ENCODE peak calls at places on chromosomes 11 and 22, in ten cellular contexts. One of them, this sample, is unnamed.

GRCh38 chr11:115990004-115990447 is 485.8 kb upstream of the CADM1 start:
- DNase-seq in cardiac muscle cell: no peak
- DNase-seq in RWPE2: no peak
- DNase-seq in HCT116: no peak
- DNase-seq in epithelial cell of esophagus: no peak
- DNase-seq in colonic mucosa: no peak
- DNase-seq in AG10803: no peak
- DNase-seq in tibial artery: no peak
- DNase-seq in naive thymus-derived CD4-positive, alpha-beta T cell: no peak
- DNase-seq in A549: peak
- DNase-seq in this sample: no peak

GRCh38 chr22:38414009-38414395 is 41.0 kb downstream of the KCNJ4 start:
- DNase-seq in cardiac muscle cell: no peak
- DNase-seq in RWPE2: peak
- DNase-seq in HCT116: no peak
- DNase-seq in epithelial cell of esophagus: no peak
- DNase-seq in colonic mucosa: no peak
- DNase-seq in AG10803: no peak
- DNase-seq in tibial artery: no peak
- DNase-seq in naive thymus-derived CD4-positive, alpha-beta T cell: no peak
- DNase-seq in A549: no peak
- DNase-seq in this sample: no peak

GRCh38 chr11:114989536-114989935 is 311.2 kb downstream of the NXPE2 start:
- DNase-seq in cardiac muscle cell: no peak
- DNase-seq in RWPE2: no peak
- DNase-seq in HCT116: no peak
- DNase-seq in epithelial cell of esophagus: no peak
- DNase-seq in colonic mucosa: no peak
- DNase-seq in AG10803: no peak
- DNase-seq in tibial artery: no peak
- DNase-seq in naive thymus-derived CD4-positive, alpha-beta T cell: no peak
- DNase-seq in A549: no peak
- DNase-seq in this sample: no peak

GRCh38 chr11:95502522-95502921 is 271.5 kb upstream of the SESN3 start:
- DNase-seq in cardiac muscle cell: no peak
- DNase-seq in RWPE2: no peak
- DNase-seq in HCT116: no peak
- DNase-seq in epithelial cell of esophagus: no peak
- DNase-seq in colonic mucosa: no peak
- DNase-seq in AG10803: no peak
- DNase-seq in tibial artery: no peak
- DNase-seq in naive thymus-derived CD4-positive, alpha-beta T cell: no peak
- DNase-seq in A549: no peak
- DNase-seq in this sample: no peak

GRCh38 chr11:33329705-33330329 is 72.6 kb downstream of the HIPK3 start:
- DNase-seq in cardiac muscle cell: peak
- DNase-seq in RWPE2: no peak
- DNase-seq in HCT116: peak
- DNase-seq in epithelial cell of esophagus: peak
- DNase-seq in colonic mucosa: peak
- DNase-seq in AG10803: peak
- DNase-seq in tibial artery: no peak
- DNase-seq in naive thymus-derived CD4-positive, alpha-beta T cell: peak
- DNase-seq in A549: peak
- DNase-seq in this sample: peak

GRCh38 chr11:32949739-32950138 is 57.1 kb downstream of the QSER1 start:
- DNase-seq in cardiac muscle cell: no peak
- DNase-seq in RWPE2: no peak
- DNase-seq in HCT116: no peak
- DNase-seq in epithelial cell of esophagus: no peak
- DNase-seq in colonic mucosa: no peak
- DNase-seq in AG10803: no peak
- DNase-seq in tibial artery: no peak
- DNase-seq in naive thymus-derived CD4-positive, alpha-beta T cell: no peak
- DNase-seq in A549: no peak
- DNase-seq in this sample: no peak

GRCh38 chr11:877565-877964 is 33.0 kb downstream of the CHID1 start:
- DNase-seq in cardiac muscle cell: no peak
- DNase-seq in RWPE2: no peak
- DNase-seq in HCT116: peak
- DNase-seq in epithelial cell of esophagus: peak
- DNase-seq in colonic mucosa: no peak
- DNase-seq in AG10803: no peak
- DNase-seq in tibial artery: no peak
- DNase-seq in naive thymus-derived CD4-positive, alpha-beta T cell: no peak
- DNase-seq in A549: peak
- DNase-seq in this sample: no peak

GRCh38 chr22:36334838-36335603 is 52.7 kb downstream of the MYH9 start:
- DNase-seq in cardiac muscle cell: peak
- DNase-seq in RWPE2: peak
- DNase-seq in HCT116: no peak
- DNase-seq in epithelial cell of esophagus: peak
- DNase-seq in colonic mucosa: no peak
- DNase-seq in AG10803: peak
- DNase-seq in tibial artery: no peak
- DNase-seq in naive thymus-derived CD4-positive, alpha-beta T cell: no peak
- DNase-seq in A549: no peak
- DNase-seq in this sample: peak

GRCh38 chr11:95301497-95301896 is 70.5 kb upstream of the SESN3 start:
- DNase-seq in cardiac muscle cell: no peak
- DNase-seq in RWPE2: no peak
- DNase-seq in HCT116: no peak
- DNase-seq in epithelial cell of esophagus: no peak
- DNase-seq in colonic mucosa: no peak
- DNase-seq in AG10803: peak
- DNase-seq in tibial artery: no peak
- DNase-seq in naive thymus-derived CD4-positive, alpha-beta T cell: no peak
- DNase-seq in A549: no peak
- DNase-seq in this sample: no peak

GRCh38 chr22:33873186-33873585 is 47.1 kb downstream of the LARGE1 start:
- DNase-seq in cardiac muscle cell: no peak
- DNase-seq in RWPE2: no peak
- DNase-seq in HCT116: no peak
- DNase-seq in epithelial cell of esophagus: no peak
- DNase-seq in colonic mucosa: no peak
- DNase-seq in AG10803: peak
- DNase-seq in tibial artery: no peak
- DNase-seq in naive thymus-derived CD4-positive, alpha-beta T cell: no peak
- DNase-seq in A549: no peak
- DNase-seq in this sample: no peak

GRCh38 chr11:126578021-126578420 is 222.5 kb downstream of the ST3GAL4 start:
- DNase-seq in cardiac muscle cell: no peak
- DNase-seq in RWPE2: no peak
- DNase-seq in HCT116: no peak
- DNase-seq in epithelial cell of esophagus: no peak
- DNase-seq in colonic mucosa: no peak
- DNase-seq in AG10803: no peak
- DNase-seq in tibial artery: no peak
- DNase-seq in naive thymus-derived CD4-positive, alpha-beta T cell: no peak
- DNase-seq in A549: no peak
- DNase-seq in this sample: no peak

GRCh38 chr11:32527191-32527590 is 56.4 kb upstream of the EIF3M start:
- DNase-seq in cardiac muscle cell: peak
- DNase-seq in RWPE2: no peak
- DNase-seq in HCT116: no peak
- DNase-seq in epithelial cell of esophagus: no peak
- DNase-seq in colonic mucosa: no peak
- DNase-seq in AG10803: no peak
- DNase-seq in tibial artery: no peak
- DNase-seq in naive thymus-derived CD4-positive, alpha-beta T cell: no peak
- DNase-seq in A549: no peak
- DNase-seq in this sample: no peak

GRCh38 chr11:17694711-17695110 is 24.7 kb upstream of the MYOD1 start:
- DNase-seq in cardiac muscle cell: no peak
- DNase-seq in RWPE2: no peak
- DNase-seq in HCT116: no peak
- DNase-seq in epithelial cell of esophagus: no peak
- DNase-seq in colonic mucosa: no peak
- DNase-seq in AG10803: no peak
- DNase-seq in tibial artery: no peak
- DNase-seq in naive thymus-derived CD4-positive, alpha-beta T cell: no peak
- DNase-seq in A549: no peak
- DNase-seq in this sample: no peak

DNA sequence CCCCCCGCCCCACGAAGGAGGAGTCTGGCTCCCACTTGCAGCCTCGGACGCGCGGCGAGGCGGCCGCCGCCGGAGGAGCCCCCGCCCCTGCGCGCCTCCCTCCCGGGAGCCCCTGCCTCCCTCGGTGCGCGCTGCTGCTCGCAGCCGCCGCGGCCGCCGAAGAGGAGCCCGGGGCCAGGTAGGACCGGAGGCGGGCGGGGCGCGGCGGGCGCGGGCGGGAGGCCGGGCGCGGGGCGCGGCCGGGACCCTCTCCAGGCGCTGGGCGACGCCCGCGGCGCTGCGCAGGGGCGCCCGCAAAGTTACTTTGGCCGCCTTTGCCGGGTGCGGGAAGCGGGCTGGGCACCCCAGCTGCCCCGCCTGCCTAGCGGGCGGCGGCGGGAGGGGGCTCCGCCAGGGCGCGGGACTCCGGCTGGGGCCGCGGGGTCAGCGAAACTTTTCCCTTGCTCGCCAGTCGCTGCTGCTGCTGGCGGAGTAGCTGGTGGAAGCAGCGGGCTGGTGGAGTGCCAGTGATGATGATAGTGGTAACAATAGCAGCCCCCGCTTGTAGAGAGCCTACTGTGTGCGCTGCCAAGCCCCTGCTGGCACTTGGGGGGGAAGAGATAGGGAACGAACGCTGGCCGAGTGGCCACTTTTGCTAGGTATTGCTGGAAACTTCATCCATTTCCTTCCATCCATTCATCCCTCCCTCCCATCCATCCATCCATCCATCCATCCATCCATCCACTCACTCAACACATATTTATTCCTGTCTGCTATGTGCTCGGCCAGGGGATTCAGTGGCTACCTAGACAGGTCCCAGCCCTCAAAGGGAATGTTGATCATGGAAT is at the start of gene MPPED1:
- DNase-seq in cardiac muscle cell: no peak
- DNase-seq in RWPE2: no peak
- DNase-seq in HCT116: no peak
- DNase-seq in epithelial cell of esophagus: no peak
- DNase-seq in colonic mucosa: no peak
- DNase-seq in AG10803: no peak
- DNase-seq in tibial artery: no peak
- DNase-seq in naive thymus-derived CD4-positive, alpha-beta T cell: no peak
- DNase-seq in A549: no peak
- DNase-seq in this sample: no peak
- H3K4me3 ChIP-seq in cardiac muscle cell: peak
- H3K4me3 ChIP-seq in RWPE2: no peak
- H3K4me3 ChIP-seq in HCT116: no peak
- H3K4me3 ChIP-seq in epithelial cell of esophagus: no peak
- H3K4me3 ChIP-seq in colonic mucosa: no peak
- H3K4me3 ChIP-seq in AG10803: no peak
- H3K4me3 ChIP-seq in tibial artery: no peak
- H3K4me3 ChIP-seq in naive thymus-derived CD4-positive, alpha-beta T cell: no peak
- H3K4me3 ChIP-seq in A549: peak
- H3K4me3 ChIP-seq in this sample: no peak

DNA sequence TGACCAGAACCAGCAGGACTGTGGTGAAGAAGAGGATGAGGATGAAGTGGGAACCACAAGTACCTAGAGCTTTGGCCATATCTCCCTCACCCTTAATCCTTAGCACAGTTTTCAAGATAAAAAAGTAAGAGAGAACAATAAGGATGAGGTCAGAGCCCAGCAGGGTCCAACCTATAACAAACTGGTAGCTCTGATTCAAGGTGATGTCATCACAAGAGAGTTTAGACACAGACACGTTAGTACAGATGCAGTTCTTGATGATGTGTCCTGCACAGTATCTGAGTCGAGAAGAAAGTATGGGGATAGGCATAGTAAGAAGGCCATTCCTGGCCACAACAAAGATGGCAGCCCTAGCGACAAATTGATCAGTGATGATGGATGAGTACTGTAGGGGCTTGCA is 586 bp downstream of the OR56A5 start:
- DNase-seq in cardiac muscle cell: no peak
- DNase-seq in RWPE2: no peak
- DNase-seq in HCT116: no peak
- DNase-seq in epithelial cell of esophagus: peak
- DNase-seq in colonic mucosa: no peak
- DNase-seq in AG10803: no peak
- DNase-seq in tibial artery: no peak
- DNase-seq in naive thymus-derived CD4-positive, alpha-beta T cell: no peak
- DNase-seq in A549: no peak
- DNase-seq in this sample: no peak
- H3K4me3 ChIP-seq in cardiac muscle cell: no peak
- H3K4me3 ChIP-seq in RWPE2: no peak
- H3K4me3 ChIP-seq in HCT116: no peak
- H3K4me3 ChIP-seq in epithelial cell of esophagus: no peak
- H3K4me3 ChIP-seq in colonic mucosa: no peak
- H3K4me3 ChIP-seq in AG10803: no peak
- H3K4me3 ChIP-seq in tibial artery: no peak
- H3K4me3 ChIP-seq in naive thymus-derived CD4-positive, alpha-beta T cell: no peak
- H3K4me3 ChIP-seq in A549: no peak
- H3K4me3 ChIP-seq in this sample: no peak

DNA sequence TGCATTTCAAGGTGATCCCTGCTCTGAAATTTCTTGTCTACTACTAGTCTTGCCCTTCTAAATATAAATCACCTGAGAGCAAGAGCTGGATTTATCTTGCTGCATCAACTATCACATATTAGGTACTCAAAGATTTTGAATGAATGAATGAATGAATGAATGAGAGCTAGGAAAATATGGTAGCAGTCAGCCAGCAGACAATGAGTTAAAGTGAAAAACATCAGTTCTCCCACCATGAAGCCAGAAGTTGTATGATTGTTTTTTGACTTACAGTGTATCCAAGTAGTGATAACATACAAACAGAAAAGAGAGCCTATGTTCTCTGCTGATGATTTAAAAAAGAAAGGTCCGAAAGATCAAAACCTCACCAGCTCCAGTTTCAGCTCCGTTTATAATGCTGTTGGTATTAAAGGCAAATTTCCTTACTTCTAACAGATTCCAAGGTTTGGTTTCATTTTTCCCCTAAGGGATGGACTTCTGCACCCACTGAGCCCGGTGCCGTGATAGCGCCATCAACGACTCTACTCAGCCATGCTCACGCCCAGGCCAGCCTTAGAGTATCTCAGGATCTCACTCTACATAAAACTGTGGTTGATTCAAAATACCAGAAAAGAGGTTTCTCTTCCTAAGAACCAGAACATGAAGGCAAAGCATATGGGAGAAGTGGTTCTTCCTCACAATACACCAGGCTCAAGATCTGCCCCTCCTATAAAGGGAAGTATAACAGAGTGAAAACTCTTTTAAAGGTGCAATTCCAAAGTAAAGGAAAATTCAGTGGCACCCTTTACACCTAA is 92.0 kb downstream of the SGSM3 start:
- DNase-seq in cardiac muscle cell: no peak
- DNase-seq in RWPE2: no peak
- DNase-seq in HCT116: no peak
- DNase-seq in epithelial cell of esophagus: no peak
- DNase-seq in colonic mucosa: no peak
- DNase-seq in AG10803: no peak
- DNase-seq in tibial artery: no peak
- DNase-seq in naive thymus-derived CD4-positive, alpha-beta T cell: peak
- DNase-seq in A549: no peak
- DNase-seq in this sample: no peak
- H3K4me3 ChIP-seq in cardiac muscle cell: no peak
- H3K4me3 ChIP-seq in RWPE2: no peak
- H3K4me3 ChIP-seq in HCT116: no peak
- H3K4me3 ChIP-seq in epithelial cell of esophagus: no peak
- H3K4me3 ChIP-seq in colonic mucosa: peak
- H3K4me3 ChIP-seq in AG10803: no peak
- H3K4me3 ChIP-seq in tibial artery: no peak
- H3K4me3 ChIP-seq in naive thymus-derived CD4-positive, alpha-beta T cell: peak
- H3K4me3 ChIP-seq in A549: no peak
- H3K4me3 ChIP-seq in this sample: no peak

GRCh38 chr11:67022341-67022933 is 497 bp upstream of the SYT12 start:
- DNase-seq in cardiac muscle cell: peak
- DNase-seq in RWPE2: peak
- DNase-seq in HCT116: peak
- DNase-seq in epithelial cell of esophagus: peak
- DNase-seq in colonic mucosa: peak
- DNase-seq in AG10803: no peak
- DNase-seq in tibial artery: no peak
- DNase-seq in naive thymus-derived CD4-positive, alpha-beta T cell: no peak
- DNase-seq in A549: peak
- DNase-seq in this sample: peak
- H3K4me3 ChIP-seq in cardiac muscle cell: peak
- H3K4me3 ChIP-seq in RWPE2: peak
- H3K4me3 ChIP-seq in HCT116: peak
- H3K4me3 ChIP-seq in epithelial cell of esophagus: peak
- H3K4me3 ChIP-seq in colonic mucosa: peak
- H3K4me3 ChIP-seq in AG10803: peak
- H3K4me3 ChIP-seq in tibial artery: peak
- H3K4me3 ChIP-seq in naive thymus-derived CD4-positive, alpha-beta T cell: no peak
- H3K4me3 ChIP-seq in A549: peak
- H3K4me3 ChIP-seq in this sample: peak

This sample was measured in choroid plexus epithelial cell.